ENCODE peak calls at places on chromosomes 7 and 10, in ten cellular contexts. One of them, this sample, is unnamed.

GRCh38 chr10:65320256-65321026 is 1605.4 kb upstream of the LRRTM3 start:
- DNase-seq in heart right ventricle: no peak
- DNase-seq in D721Med: no peak
- DNase-seq in type B pancreatic cell: no peak
- DNase-seq in PC-9: no peak
- DNase-seq in MCF 10A: no peak
- DNase-seq in GM12864: no peak
- DNase-seq in AG04450: no peak
- DNase-seq in activated B cell treated with CpG ODN at 0.5 μM for 24 hours: no peak
- DNase-seq in LNCaP clone FGC: no peak
- DNase-seq in this sample: no peak

GRCh38 chr10:95437669-95438068 is 123.5 kb downstream of the SORBS1 start:
- DNase-seq in heart right ventricle: peak
- DNase-seq in D721Med: no peak
- DNase-seq in type B pancreatic cell: no peak
- DNase-seq in PC-9: no peak
- DNase-seq in MCF 10A: no peak
- DNase-seq in GM12864: no peak
- DNase-seq in AG04450: no peak
- DNase-seq in activated B cell treated with CpG ODN at 0.5 μM for 24 hours: no peak
- DNase-seq in LNCaP clone FGC: no peak
- DNase-seq in this sample: no peak

GRCh38 chr7:130838738-130839137 is 104.7 kb upstream of the KLF14 start:
- DNase-seq in heart right ventricle: no peak
- DNase-seq in D721Med: no peak
- DNase-seq in type B pancreatic cell: no peak
- DNase-seq in PC-9: peak
- DNase-seq in MCF 10A: peak
- DNase-seq in GM12864: peak
- DNase-seq in AG04450: peak
- DNase-seq in activated B cell treated with CpG ODN at 0.5 μM for 24 hours: no peak
- DNase-seq in LNCaP clone FGC: no peak
- DNase-seq in this sample: peak

GRCh38 chr10:21336476-21337170 is 188.9 kb downstream of the SKIDA1 start:
- DNase-seq in heart right ventricle: peak
- DNase-seq in D721Med: no peak
- DNase-seq in type B pancreatic cell: no peak
- DNase-seq in PC-9: peak
- DNase-seq in MCF 10A: peak
- DNase-seq in GM12864: no peak
- DNase-seq in AG04450: peak
- DNase-seq in activated B cell treated with CpG ODN at 0.5 μM for 24 hours: no peak
- DNase-seq in LNCaP clone FGC: no peak
- DNase-seq in this sample: no peak

GRCh38 chr7:150370612-150371071 is 2.0 kb downstream of the REPIN1 start:
- DNase-seq in heart right ventricle: no peak
- DNase-seq in D721Med: no peak
- DNase-seq in type B pancreatic cell: no peak
- DNase-seq in PC-9: no peak
- DNase-seq in MCF 10A: no peak
- DNase-seq in GM12864: no peak
- DNase-seq in AG04450: no peak
- DNase-seq in activated B cell treated with CpG ODN at 0.5 μM for 24 hours: no peak
- DNase-seq in LNCaP clone FGC: no peak
- DNase-seq in this sample: no peak

GRCh38 chr7:50197547-50197946 is 104.5 kb upstream of the ZPBP start:
- DNase-seq in heart right ventricle: no peak
- DNase-seq in D721Med: no peak
- DNase-seq in type B pancreatic cell: no peak
- DNase-seq in PC-9: no peak
- DNase-seq in MCF 10A: peak
- DNase-seq in GM12864: no peak
- DNase-seq in AG04450: no peak
- DNase-seq in activated B cell treated with CpG ODN at 0.5 μM for 24 hours: no peak
- DNase-seq in LNCaP clone FGC: no peak
- DNase-seq in this sample: no peak

GRCh38 chr7:2607122-2607912 is 24.5 kb upstream of the TTYH3 start:
- DNase-seq in heart right ventricle: peak
- DNase-seq in D721Med: no peak
- DNase-seq in type B pancreatic cell: no peak
- DNase-seq in PC-9: no peak
- DNase-seq in MCF 10A: no peak
- DNase-seq in GM12864: no peak
- DNase-seq in AG04450: no peak
- DNase-seq in activated B cell treated with CpG ODN at 0.5 μM for 24 hours: no peak
- DNase-seq in LNCaP clone FGC: no peak
- DNase-seq in this sample: no peak

GRCh38 chr7:26642416-26642815 is 222.0 kb downstream of the SKAP2 start:
- DNase-seq in heart right ventricle: no peak
- DNase-seq in D721Med: no peak
- DNase-seq in type B pancreatic cell: no peak
- DNase-seq in PC-9: no peak
- DNase-seq in MCF 10A: no peak
- DNase-seq in GM12864: no peak
- DNase-seq in AG04450: no peak
- DNase-seq in activated B cell treated with CpG ODN at 0.5 μM for 24 hours: no peak
- DNase-seq in LNCaP clone FGC: no peak
- DNase-seq in this sample: no peak

GRCh38 chr7:33873981-33874750 is 31.2 kb upstream of the BMPER start:
- DNase-seq in heart right ventricle: no peak
- DNase-seq in D721Med: no peak
- DNase-seq in type B pancreatic cell: no peak
- DNase-seq in PC-9: peak
- DNase-seq in MCF 10A: peak
- DNase-seq in GM12864: no peak
- DNase-seq in AG04450: no peak
- DNase-seq in activated B cell treated with CpG ODN at 0.5 μM for 24 hours: no peak
- DNase-seq in LNCaP clone FGC: no peak
- DNase-seq in this sample: no peak

GRCh38 chr7:17625038-17625437 is 315.3 kb downstream of the SNX13 start:
- DNase-seq in heart right ventricle: no peak
- DNase-seq in D721Med: no peak
- DNase-seq in type B pancreatic cell: no peak
- DNase-seq in PC-9: no peak
- DNase-seq in MCF 10A: no peak
- DNase-seq in GM12864: no peak
- DNase-seq in AG04450: peak
- DNase-seq in activated B cell treated with CpG ODN at 0.5 μM for 24 hours: no peak
- DNase-seq in LNCaP clone FGC: no peak
- DNase-seq in this sample: no peak

GRCh38 chr7:33076737-33077136 is 14.2 kb upstream of the NT5C3A start:
- DNase-seq in heart right ventricle: no peak
- DNase-seq in D721Med: no peak
- DNase-seq in type B pancreatic cell: no peak
- DNase-seq in PC-9: no peak
- DNase-seq in MCF 10A: no peak
- DNase-seq in GM12864: no peak
- DNase-seq in AG04450: no peak
- DNase-seq in activated B cell treated with CpG ODN at 0.5 μM for 24 hours: no peak
- DNase-seq in LNCaP clone FGC: no peak
- DNase-seq in this sample: no peak

GRCh38 chr7:12709731-12710502 is 22.5 kb downstream of the ARL4A start:
- DNase-seq in heart right ventricle: no peak
- DNase-seq in D721Med: no peak
- DNase-seq in type B pancreatic cell: no peak
- DNase-seq in PC-9: peak
- DNase-seq in MCF 10A: no peak
- DNase-seq in GM12864: no peak
- DNase-seq in AG04450: no peak
- DNase-seq in activated B cell treated with CpG ODN at 0.5 μM for 24 hours: no peak
- DNase-seq in LNCaP clone FGC: peak
- DNase-seq in this sample: no peak

GRCh38 chr7:421056-421991 is 98.3 kb downstream of the PDGFA start:
- DNase-seq in heart right ventricle: no peak
- DNase-seq in D721Med: no peak
- DNase-seq in type B pancreatic cell: no peak
- DNase-seq in PC-9: no peak
- DNase-seq in MCF 10A: no peak
- DNase-seq in GM12864: no peak
- DNase-seq in AG04450: no peak
- DNase-seq in activated B cell treated with CpG ODN at 0.5 μM for 24 hours: no peak
- DNase-seq in LNCaP clone FGC: no peak
- DNase-seq in this sample: no peak

GRCh38 chr7:106167439-106168136 is 55.5 kb upstream of the SYPL1 start:
- DNase-seq in heart right ventricle: no peak
- DNase-seq in D721Med: no peak
- DNase-seq in type B pancreatic cell: no peak
- DNase-seq in PC-9: no peak
- DNase-seq in MCF 10A: peak
- DNase-seq in GM12864: no peak
- DNase-seq in AG04450: no peak
- DNase-seq in activated B cell treated with CpG ODN at 0.5 μM for 24 hours: no peak
- DNase-seq in LNCaP clone FGC: no peak
- DNase-seq in this sample: no peak

GRCh38 chr7:149790146-149790548 is 16.8 kb upstream of the ZNF467 start:
- DNase-seq in heart right ventricle: peak
- DNase-seq in D721Med: peak
- DNase-seq in type B pancreatic cell: no peak
- DNase-seq in PC-9: no peak
- DNase-seq in MCF 10A: no peak
- DNase-seq in GM12864: no peak
- DNase-seq in AG04450: no peak
- DNase-seq in activated B cell treated with CpG ODN at 0.5 μM for 24 hours: no peak
- DNase-seq in LNCaP clone FGC: no peak
- DNase-seq in this sample: peak

GRCh38 chr10:63156236-63156635 is 23.1 kb downstream of the NRBF2 start:
- DNase-seq in heart right ventricle: no peak
- DNase-seq in D721Med: no peak
- DNase-seq in type B pancreatic cell: no peak
- DNase-seq in PC-9: no peak
- DNase-seq in MCF 10A: no peak
- DNase-seq in GM12864: no peak
- DNase-seq in AG04450: no peak
- DNase-seq in activated B cell treated with CpG ODN at 0.5 μM for 24 hours: no peak
- DNase-seq in LNCaP clone FGC: peak
- DNase-seq in this sample: no peak

DNA sequence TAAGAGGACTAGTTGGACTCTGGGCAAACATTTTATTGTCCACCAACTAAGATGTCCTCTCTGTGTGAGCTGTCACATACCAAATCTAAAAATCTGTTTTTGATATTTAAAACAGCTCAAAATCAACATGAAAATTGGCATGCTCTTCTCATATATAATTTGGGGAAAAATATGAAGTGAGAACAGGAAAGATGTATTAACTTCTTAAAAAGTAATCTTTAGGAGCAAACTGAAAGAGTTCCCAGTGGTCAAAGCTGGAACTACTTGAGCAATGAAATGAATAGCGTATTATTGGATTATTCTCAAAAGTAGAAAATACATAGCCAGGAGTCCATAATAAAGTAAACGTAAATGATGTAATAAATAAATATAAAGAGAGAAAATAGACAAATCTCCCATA is 147.2 kb downstream of the DYNC1I1 start:
- DNase-seq in heart right ventricle: no peak
- DNase-seq in D721Med: no peak
- DNase-seq in type B pancreatic cell: no peak
- DNase-seq in PC-9: no peak
- DNase-seq in MCF 10A: no peak
- DNase-seq in GM12864: no peak
- DNase-seq in AG04450: no peak
- DNase-seq in activated B cell treated with CpG ODN at 0.5 μM for 24 hours: no peak
- DNase-seq in LNCaP clone FGC: no peak
- DNase-seq in this sample: no peak
- TF ChIP-seq CTCF in heart right ventricle: no peak
- TF ChIP-seq CTCF in D721Med: no peak
- TF ChIP-seq CTCF in type B pancreatic cell: peak
- TF ChIP-seq CTCF in PC-9: peak
- TF ChIP-seq CTCF in MCF 10A: no peak
- TF ChIP-seq CTCF in GM12864: no peak
- TF ChIP-seq CTCF in AG04450: peak
- TF ChIP-seq CTCF in activated B cell treated with CpG ODN at 0.5 μM for 24 hours: no peak
- TF ChIP-seq CTCF in LNCaP clone FGC: no peak
- TF ChIP-seq CTCF in this sample: no peak

DNA sequence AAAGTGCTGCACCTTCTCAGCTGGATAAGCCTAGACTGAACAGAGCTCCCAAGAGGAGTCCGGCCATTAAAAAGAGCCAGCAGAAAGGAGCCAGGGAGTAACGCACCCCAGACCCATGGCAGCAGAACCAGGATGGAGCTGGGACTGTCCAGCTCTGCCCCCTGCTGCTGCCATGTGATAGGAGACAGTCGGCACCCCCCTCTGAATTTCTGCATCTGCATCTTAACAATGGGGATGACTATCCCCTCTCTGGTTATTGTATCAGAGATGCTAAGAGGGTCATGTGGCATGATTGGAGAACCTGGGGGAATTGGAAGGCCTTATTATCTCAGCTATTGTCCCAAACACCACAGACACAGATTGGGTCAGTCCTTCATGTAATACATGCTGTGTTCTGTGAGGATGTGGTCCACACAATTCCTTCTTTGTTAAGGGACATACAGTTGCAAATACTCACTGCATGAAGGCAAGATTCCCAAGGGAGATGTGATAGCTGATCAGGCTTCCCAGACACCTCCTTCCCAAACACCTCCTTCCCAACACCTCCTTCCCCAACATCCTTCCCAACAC is 29.3 kb downstream of the PLEKHS1 start:
- DNase-seq in heart right ventricle: no peak
- DNase-seq in D721Med: no peak
- DNase-seq in type B pancreatic cell: no peak
- DNase-seq in PC-9: no peak
- DNase-seq in MCF 10A: no peak
- DNase-seq in GM12864: no peak
- DNase-seq in AG04450: no peak
- DNase-seq in activated B cell treated with CpG ODN at 0.5 μM for 24 hours: no peak
- DNase-seq in LNCaP clone FGC: no peak
- DNase-seq in this sample: no peak
- TF ChIP-seq CTCF in heart right ventricle: peak
- TF ChIP-seq CTCF in D721Med: no peak
- TF ChIP-seq CTCF in type B pancreatic cell: no peak
- TF ChIP-seq CTCF in PC-9: no peak
- TF ChIP-seq CTCF in MCF 10A: no peak
- TF ChIP-seq CTCF in GM12864: peak
- TF ChIP-seq CTCF in AG04450: no peak
- TF ChIP-seq CTCF in activated B cell treated with CpG ODN at 0.5 μM for 24 hours: no peak
- TF ChIP-seq CTCF in LNCaP clone FGC: no peak
- TF ChIP-seq CTCF in this sample: no peak

DNA sequence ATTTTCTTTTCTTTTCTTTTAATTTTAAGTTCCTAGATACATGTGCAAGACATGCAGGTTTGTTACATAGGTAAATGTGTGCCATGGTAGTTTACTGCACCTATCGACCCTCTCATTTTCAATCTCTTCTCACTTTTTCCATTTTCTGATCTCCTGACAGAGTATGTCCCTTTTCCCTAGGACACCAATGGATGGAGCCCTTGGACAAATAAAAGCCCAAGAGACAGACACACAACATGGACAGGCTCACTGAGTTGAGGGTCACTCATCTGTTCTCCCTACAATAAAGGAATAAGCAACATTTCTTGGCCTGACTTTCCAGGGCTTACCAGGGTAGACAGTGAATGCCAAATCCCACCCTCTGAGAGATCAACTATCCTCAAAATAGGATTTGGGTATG is 15.2 kb upstream of the UBE2D1 start:
- DNase-seq in heart right ventricle: no peak
- DNase-seq in D721Med: no peak
- DNase-seq in type B pancreatic cell: no peak
- DNase-seq in PC-9: no peak
- DNase-seq in MCF 10A: no peak
- DNase-seq in GM12864: no peak
- DNase-seq in AG04450: no peak
- DNase-seq in activated B cell treated with CpG ODN at 0.5 μM for 24 hours: no peak
- DNase-seq in LNCaP clone FGC: no peak
- DNase-seq in this sample: no peak
- TF ChIP-seq CTCF in heart right ventricle: peak
- TF ChIP-seq CTCF in D721Med: peak
- TF ChIP-seq CTCF in type B pancreatic cell: no peak
- TF ChIP-seq CTCF in PC-9: no peak
- TF ChIP-seq CTCF in MCF 10A: no peak
- TF ChIP-seq CTCF in GM12864: no peak
- TF ChIP-seq CTCF in AG04450: no peak
- TF ChIP-seq CTCF in activated B cell treated with CpG ODN at 0.5 μM for 24 hours: no peak
- TF ChIP-seq CTCF in LNCaP clone FGC: no peak
- TF ChIP-seq CTCF in this sample: no peak

GRCh38 chr10:72375585-72375984 is 20.9 kb upstream of the DNAJB12 start:
- DNase-seq in heart right ventricle: no peak
- DNase-seq in D721Med: no peak
- DNase-seq in type B pancreatic cell: no peak
- DNase-seq in PC-9: no peak
- DNase-seq in MCF 10A: no peak
- DNase-seq in GM12864: no peak
- DNase-seq in AG04450: no peak
- DNase-seq in activated B cell treated with CpG ODN at 0.5 μM for 24 hours: no peak
- DNase-seq in LNCaP clone FGC: no peak
- DNase-seq in this sample: no peak
- TF ChIP-seq CTCF in heart right ventricle: no peak
- TF ChIP-seq CTCF in D721Med: peak
- TF ChIP-seq CTCF in type B pancreatic cell: no peak
- TF ChIP-seq CTCF in PC-9: no peak
- TF ChIP-seq CTCF in MCF 10A: no peak
- TF ChIP-seq CTCF in GM12864: peak
- TF ChIP-seq CTCF in AG04450: peak
- TF ChIP-seq CTCF in activated B cell treated with CpG ODN at 0.5 μM for 24 hours: no peak
- TF ChIP-seq CTCF in LNCaP clone FGC: peak
- TF ChIP-seq CTCF in this sample: no peak

This sample was measured in GM13976.